ENCODE peak calls at places on chromosomes 16 and 17, in six cellular contexts. One of them, this sample, is unnamed. For H3K36me3, the result is how much of the 10 kb centered on the place peaks cover.

GRCh38 chr17:82480345-82480744 is 21.8 kb downstream of the NARF start:
- DNase-seq in neural progenitor cell: no peak
- DNase-seq in PC-9: no peak
- DNase-seq in PC-3: no peak
- DNase-seq in GM23248: no peak
- DNase-seq in K562: no peak
- DNase-seq in this sample: no peak

GRCh38 chr17:21282231-21282630 is 2.3 kb upstream of the MAP2K3 start:
- DNase-seq in neural progenitor cell: no peak
- DNase-seq in PC-9: peak
- DNase-seq in PC-3: peak
- DNase-seq in GM23248: peak
- DNase-seq in K562: no peak
- DNase-seq in this sample: no peak

GRCh38 chr17:64250211-64250835 is 12.7 kb downstream of the TEX2 start:
- DNase-seq in neural progenitor cell: no peak
- DNase-seq in PC-9: no peak
- DNase-seq in PC-3: no peak
- DNase-seq in GM23248: no peak
- DNase-seq in K562: no peak
- DNase-seq in this sample: no peak

GRCh38 chr16:88688013-88688778 is 1.9 kb upstream of the SNAI3 start:
- DNase-seq in neural progenitor cell: peak
- DNase-seq in PC-9: peak
- DNase-seq in PC-3: no peak
- DNase-seq in GM23248: no peak
- DNase-seq in K562: peak
- DNase-seq in this sample: no peak

GRCh38 chr16:30474062-30474452 is 1.5 kb downstream of the ITGAL start:
- DNase-seq in neural progenitor cell: no peak
- DNase-seq in PC-9: no peak
- DNase-seq in PC-3: no peak
- DNase-seq in GM23248: no peak
- DNase-seq in K562: no peak
- DNase-seq in this sample: no peak

GRCh38 chr17:64781394-64781793 is 119.3 kb upstream of the SMURF2 start:
- DNase-seq in neural progenitor cell: peak
- DNase-seq in PC-9: peak
- DNase-seq in PC-3: no peak
- DNase-seq in GM23248: peak
- DNase-seq in K562: no peak
- DNase-seq in this sample: no peak

GRCh38 chr16:8866118-8866883 is 2.5 kb downstream of the CARHSP1 start:
- DNase-seq in neural progenitor cell: peak
- DNase-seq in PC-9: no peak
- DNase-seq in PC-3: no peak
- DNase-seq in GM23248: peak
- DNase-seq in K562: peak
- DNase-seq in this sample: no peak

GRCh38 chr16:20026673-20027072 is 47.0 kb downstream of the GPR139 start:
- DNase-seq in neural progenitor cell: no peak
- DNase-seq in PC-9: no peak
- DNase-seq in PC-3: no peak
- DNase-seq in GM23248: no peak
- DNase-seq in K562: no peak
- DNase-seq in this sample: no peak

GRCh38 chr17:61744252-61744651 is 119.1 kb downstream of the BRIP1 start:
- DNase-seq in neural progenitor cell: no peak
- DNase-seq in PC-9: no peak
- DNase-seq in PC-3: no peak
- DNase-seq in GM23248: no peak
- DNase-seq in K562: no peak
- DNase-seq in this sample: no peak

GRCh38 chr16:49092704-49093103 is 188.9 kb downstream of the CBLN1 start:
- DNase-seq in neural progenitor cell: no peak
- DNase-seq in PC-9: no peak
- DNase-seq in PC-3: peak
- DNase-seq in GM23248: no peak
- DNase-seq in K562: no peak
- DNase-seq in this sample: no peak

GRCh38 chr17:8885968-8886674 is 18.6 kb upstream of the PIK3R6 start:
- DNase-seq in neural progenitor cell: no peak
- DNase-seq in PC-9: no peak
- DNase-seq in PC-3: no peak
- DNase-seq in GM23248: no peak
- DNase-seq in K562: peak
- DNase-seq in this sample: no peak

GRCh38 chr16:72749091-72749490 is 298.8 kb downstream of the ZFHX3 start:
- DNase-seq in neural progenitor cell: no peak
- DNase-seq in PC-9: no peak
- DNase-seq in PC-3: no peak
- DNase-seq in GM23248: no peak
- DNase-seq in K562: no peak
- DNase-seq in this sample: no peak

GRCh38 chr17:81735181-81736102 is 23.4 kb downstream of the SLC25A10 start:
- DNase-seq in neural progenitor cell: no peak
- DNase-seq in PC-9: no peak
- DNase-seq in PC-3: peak
- DNase-seq in GM23248: peak
- DNase-seq in K562: peak
- DNase-seq in this sample: no peak

GRCh38 chr17:38656959-38657823 is 17.6 kb downstream of the EPOP start:
- DNase-seq in neural progenitor cell: peak
- DNase-seq in PC-9: no peak
- DNase-seq in PC-3: no peak
- DNase-seq in GM23248: no peak
- DNase-seq in K562: peak
- DNase-seq in this sample: no peak

GRCh38 chr17:48892940-48893645 is 506 bp downstream of the ATP5MC1 start:
- DNase-seq in neural progenitor cell: no peak
- DNase-seq in PC-9: no peak
- DNase-seq in PC-3: no peak
- DNase-seq in GM23248: peak
- DNase-seq in K562: no peak
- DNase-seq in this sample: no peak

GRCh38 chr17:47670064-47670463 is 20.3 kb downstream of the KPNB1 start:
- DNase-seq in neural progenitor cell: no peak
- DNase-seq in PC-9: no peak
- DNase-seq in PC-3: no peak
- DNase-seq in GM23248: no peak
- DNase-seq in K562: no peak
- DNase-seq in this sample: no peak

GRCh38 chr17:9239821-9240658 is 218.7 kb downstream of the NTN1 start:
- DNase-seq in neural progenitor cell: peak
- DNase-seq in PC-9: no peak
- DNase-seq in PC-3: peak
- DNase-seq in GM23248: peak
- DNase-seq in K562: peak
- DNase-seq in this sample: no peak

GRCh38 chr16:10531582-10531981 is 48.8 kb downstream of the EMP2 start:
- DNase-seq in neural progenitor cell: no peak
- DNase-seq in PC-9: no peak
- DNase-seq in PC-3: no peak
- DNase-seq in GM23248: no peak
- DNase-seq in K562: no peak
- DNase-seq in this sample: no peak

GRCh38 chr16:64184156-64184555 is 937.7 kb downstream of the CDH11 start:
- DNase-seq in neural progenitor cell: no peak
- DNase-seq in PC-9: no peak
- DNase-seq in PC-3: no peak
- DNase-seq in GM23248: peak
- DNase-seq in K562: no peak
- DNase-seq in this sample: no peak

GRCh38 chr17:78977992-78978973 is 1.4 kb downstream of the LGALS3BP start:
- DNase-seq in neural progenitor cell: no peak
- DNase-seq in PC-9: no peak
- DNase-seq in PC-3: no peak
- DNase-seq in GM23248: no peak
- DNase-seq in K562: no peak
- DNase-seq in this sample: no peak

GRCh38 chr17:79042421-79043190 is 18.6 kb downstream of the C1QTNF1 start:
- DNase-seq in neural progenitor cell: peak
- DNase-seq in PC-9: peak
- DNase-seq in PC-3: peak
- DNase-seq in GM23248: peak
- DNase-seq in K562: peak
- DNase-seq in this sample: no peak

GRCh38 chr17:64424318-64424717 is 24.6 kb upstream of the MILR1 start:
- DNase-seq in neural progenitor cell: no peak
- DNase-seq in PC-9: no peak
- DNase-seq in PC-3: no peak
- DNase-seq in GM23248: peak
- DNase-seq in K562: no peak
- DNase-seq in this sample: no peak

GRCh38 chr17:77637807-77638182 is 320.7 kb upstream of the TNRC6C start:
- DNase-seq in neural progenitor cell: peak
- DNase-seq in PC-9: no peak
- DNase-seq in PC-3: no peak
- DNase-seq in GM23248: no peak
- DNase-seq in K562: no peak
- DNase-seq in this sample: no peak
- TF ChIP-seq EZH2 in neural progenitor cell: no peak
- TF ChIP-seq EZH2 in PC-9: no peak
- TF ChIP-seq EZH2 in PC-3: no peak
- TF ChIP-seq EZH2 in GM23248: no peak
- TF ChIP-seq EZH2 in K562: no peak
- TF ChIP-seq EZH2 in this sample: no peak

DNA sequence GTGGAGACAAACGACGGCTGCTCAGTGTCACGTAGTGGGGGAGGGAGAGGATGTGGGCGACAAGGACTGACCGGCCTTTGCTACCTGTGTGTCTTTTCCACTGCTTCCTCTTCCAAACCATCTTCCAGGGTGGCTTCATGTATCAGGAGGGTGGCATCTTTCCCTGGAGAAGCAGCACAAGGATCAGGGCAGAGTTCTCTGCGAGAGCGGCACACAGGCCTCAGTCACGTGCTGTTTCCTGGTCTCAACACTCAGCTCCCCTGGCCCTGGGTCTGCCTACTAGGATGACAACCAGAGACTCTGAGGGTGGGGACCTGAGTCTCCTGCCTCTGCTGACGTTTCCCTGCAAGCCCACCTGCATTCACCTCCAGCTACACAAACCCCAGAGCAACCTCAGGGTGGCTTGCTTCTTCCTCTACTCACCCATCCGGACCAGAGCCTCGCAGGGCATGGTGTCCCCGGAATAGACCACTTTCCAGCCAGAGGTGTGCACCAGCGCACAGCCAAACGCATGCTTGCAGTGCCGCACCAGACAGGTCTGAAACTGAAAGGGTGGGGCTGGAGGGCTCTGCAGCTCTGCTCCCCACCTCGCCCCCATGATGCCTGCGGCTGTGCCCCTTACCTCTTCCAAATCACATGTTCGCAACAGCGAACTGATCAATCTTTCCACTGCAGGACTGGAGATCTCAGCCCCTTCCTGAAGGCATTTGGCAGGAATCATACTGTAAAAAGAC is 23.3 kb downstream of the ELAC2 start:
- DNase-seq in neural progenitor cell: no peak
- DNase-seq in PC-9: no peak
- DNase-seq in PC-3: no peak
- DNase-seq in GM23248: no peak
- DNase-seq in K562: no peak
- DNase-seq in this sample: no peak
- H3K36me3 ChIP-seq in neural progenitor cell: under half
- H3K36me3 ChIP-seq in PC-9: under half
- H3K36me3 ChIP-seq in PC-3: half or more
- H3K36me3 ChIP-seq in GM23248: under half
- H3K36me3 ChIP-seq in K562: half or more
- H3K36me3 ChIP-seq in this sample: half or more

DNA sequence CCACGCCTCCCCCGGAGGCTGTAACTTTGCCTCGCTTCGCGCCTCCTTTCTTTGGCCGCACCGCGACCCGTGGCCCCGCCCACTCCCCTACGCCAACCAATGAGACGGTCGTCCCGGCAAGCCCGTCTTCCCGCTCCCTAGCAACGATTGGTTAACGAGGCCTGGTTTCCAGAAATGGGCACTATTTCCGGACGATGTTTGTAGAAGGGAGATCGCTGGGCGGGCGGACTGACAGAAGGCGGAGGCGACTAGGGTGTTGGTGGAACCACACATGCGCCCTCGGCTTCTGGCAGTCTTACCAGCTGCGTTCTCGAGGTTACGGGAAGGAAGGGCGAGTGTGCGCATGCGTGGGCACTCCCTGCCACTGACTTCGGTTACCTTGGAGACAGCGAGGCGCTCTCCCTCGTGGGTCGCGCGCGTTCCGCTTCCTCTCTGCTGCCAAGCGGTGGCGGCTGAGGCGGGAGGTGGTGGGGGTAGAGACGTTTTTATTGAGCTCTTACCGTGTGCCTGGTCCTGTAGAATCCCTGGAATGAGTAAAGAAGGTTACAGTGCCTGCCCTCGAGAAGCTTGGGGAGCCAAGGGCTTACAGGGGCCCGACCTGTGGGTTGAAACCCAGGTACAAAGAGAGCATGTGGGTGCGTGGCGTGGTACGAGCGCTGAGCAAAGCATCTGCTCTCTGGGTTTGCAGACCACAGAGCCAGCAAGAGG is 447 bp upstream of the MAP3K14 start:
- DNase-seq in neural progenitor cell: peak
- DNase-seq in PC-9: peak
- DNase-seq in PC-3: peak
- DNase-seq in GM23248: peak
- DNase-seq in K562: peak
- DNase-seq in this sample: peak
- TF ChIP-seq EZH2 in neural progenitor cell: no peak
- TF ChIP-seq EZH2 in PC-9: no peak
- TF ChIP-seq EZH2 in PC-3: no peak
- TF ChIP-seq EZH2 in GM23248: no peak
- TF ChIP-seq EZH2 in K562: peak
- TF ChIP-seq EZH2 in this sample: no peak

DNA sequence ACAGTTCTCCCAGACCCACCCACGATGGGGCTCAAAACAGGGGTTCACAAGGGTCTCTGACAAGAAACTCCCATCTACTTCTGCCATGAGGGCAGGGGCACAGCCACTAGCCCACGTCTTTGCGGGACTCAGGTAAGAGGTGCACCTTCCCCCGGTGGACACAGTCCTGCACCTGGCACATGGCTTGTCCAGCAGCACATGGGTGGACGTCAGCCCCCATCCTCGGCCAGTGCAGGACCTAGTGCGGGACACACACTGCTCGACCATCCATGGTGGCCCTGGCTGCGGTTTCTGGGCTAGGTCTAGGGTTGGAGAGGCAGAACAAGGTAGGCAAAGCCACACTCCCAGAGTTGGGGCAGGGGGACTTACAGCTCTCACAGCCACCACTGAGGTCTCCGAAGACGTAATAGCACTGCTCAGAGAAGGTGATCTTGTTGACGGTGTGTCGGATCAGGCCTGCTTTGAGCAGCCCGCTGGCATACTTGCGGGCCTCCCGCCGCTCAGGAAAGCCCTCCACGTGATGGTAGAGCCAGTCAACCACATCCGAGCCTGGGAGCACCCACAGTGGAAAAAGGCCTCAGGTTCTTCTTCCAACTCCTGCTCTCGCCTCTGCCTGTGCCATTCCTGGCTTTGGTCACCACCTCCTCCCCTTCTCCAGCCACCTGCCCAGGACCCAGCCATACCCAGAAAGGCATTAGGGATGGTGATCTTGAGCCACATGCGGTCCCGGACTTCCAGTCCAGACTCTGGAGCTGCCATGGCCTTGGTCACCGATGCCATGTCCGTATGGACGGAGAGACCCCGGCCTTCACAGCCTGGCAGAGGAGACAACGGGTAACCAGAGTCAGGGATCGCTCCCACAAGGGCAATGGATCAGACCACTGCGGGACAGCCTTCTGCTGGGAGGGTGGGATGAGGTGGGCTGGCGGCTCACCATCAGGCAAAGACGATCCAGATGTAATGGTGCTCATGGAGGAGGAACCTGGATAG is 7.3 kb downstream of the ACADVL start:
- DNase-seq in neural progenitor cell: no peak
- DNase-seq in PC-9: no peak
- DNase-seq in PC-3: no peak
- DNase-seq in GM23248: no peak
- DNase-seq in K562: no peak
- DNase-seq in this sample: no peak
- H3K36me3 ChIP-seq in neural progenitor cell: under half
- H3K36me3 ChIP-seq in PC-9: under half
- H3K36me3 ChIP-seq in PC-3: under half
- H3K36me3 ChIP-seq in GM23248: under half
- H3K36me3 ChIP-seq in K562: half or more
- H3K36me3 ChIP-seq in this sample: half or more

This sample was measured in SK-N-MC.